ENCODE peak calls at places on chromosomes 12 and 14, in nine cellular contexts. E is fibroblast of pulmonary artery; X is K562; F is CD8-positive, alpha-beta T cell; M is neuronal stem cell; H is IMR-90; V is small intestine; J is breast epithelium; Z is fibroblast of lung. K is an unnamed sample.

GRCh38 chr12:100566887-100567637 is 6.4 kb upstream of the GAS2L3 start:
- DNase-seq in E (no peak), X (no peak), F (no peak), H (peak; percentile 34), M (no peak), V (no peak), J (no peak), Z (peak; percentile 8), K (peak; percentile 74)

GRCh38 chr12:89244536-89244935 is 107.8 kb downstream of the DUSP6 start:
- DNase-seq in V (no peak), Z (peak; percentile 48), M (no peak), H (peak; percentile 64), J (no peak), E (peak; percentile 84), F (no peak), X (no peak), K (no peak)

GRCh38 chr14:105153739-105154475 is 14.7 kb downstream of the JAG2 start:
- DNase-seq in V (no peak), Z (no peak), J (no peak), H (no peak), E (no peak), M (no peak), X (no peak), F (no peak), K (no peak)

GRCh38 chr12:15693233-15693911 is 95.8 kb downstream of the EPS8 start:
- DNase-seq in Z (peak; percentile 60), J (no peak), V (peak; percentile 47), H (peak; percentile 89), X (no peak), E (no peak), M (no peak), F (no peak), K (peak; percentile 61)

GRCh38 chr14:75979071-75979571 is 2.7 kb downstream of the TGFB3 start:
- DNase-seq in J (no peak), Z (peak; percentile 57), E (peak; percentile 59), X (peak; percentile 23), H (peak; percentile 38), V (no peak), F (peak; percentile 28), M (no peak), K (peak; percentile 73)

GRCh38 chr12:113802966-113803828 is 162.9 kb downstream of the RBM19 start:
- DNase-seq in M (no peak), Z (no peak), X (no peak), H (no peak), V (no peak), F (no peak), E (no peak), J (no peak), K (no peak)

GRCh38 chr12:124506145-124506831 is 61.1 kb downstream of the NCOR2 start:
- DNase-seq in Z (no peak), M (no peak), E (peak; percentile 83), X (peak; percentile 34), V (peak; percentile 27), F (no peak), H (no peak), J (no peak), K (peak; percentile 78)

GRCh38 chr12:14261096-14261495 is 104.4 kb upstream of the ATF7IP start:
- DNase-seq in H (no peak), E (no peak), V (no peak), M (no peak), J (no peak), Z (no peak), X (no peak), F (no peak), K (no peak)

GRCh38 chr12:94753071-94753779 is 102.9 kb upstream of the TMCC3 start:
- DNase-seq in V (no peak), X (no peak), H (no peak), Z (peak; percentile 25), M (no peak), E (peak; percentile 23), F (no peak), J (no peak), K (no peak)

GRCh38 chr14:77051101-77051500 is 22.6 kb upstream of the IRF2BPL start:
- DNase-seq in V (peak; percentile 48), M (no peak), Z (no peak), J (no peak), X (no peak), E (no peak), H (no peak), F (no peak), K (no peak)

GRCh38 chr12:91210144-91210543 is 27.5 kb upstream of the DCN start:
- DNase-seq in J (no peak), H (no peak), E (no peak), V (no peak), X (no peak), F (no peak), Z (no peak), M (no peak), K (no peak)

GRCh38 chr12:110600254-110600653 is 13.7 kb upstream of the TCTN1 start:
- DNase-seq in F (no peak), Z (peak; percentile 85), X (no peak), M (no peak), V (peak; percentile 50), E (peak; percentile 85), H (peak; percentile 72), J (no peak), K (peak; percentile 23)

GRCh38 chr12:76708291-76708690 is 55.6 kb upstream of the ZDHHC17 start:
- DNase-seq in M (no peak), H (no peak), J (no peak), X (no peak), E (no peak), Z (no peak), F (no peak), V (no peak), K (no peak)

GRCh38 chr12:4833053-4833452 is 76.7 kb upstream of the KCNA1 start:
- DNase-seq in Z (no peak), H (no peak), E (no peak), J (no peak), V (no peak), F (no peak), X (no peak), M (no peak), K (no peak)

GRCh38 chr12:46524778-46525177 is 152.2 kb upstream of the SLC38A2 start:
- DNase-seq in F (no peak), M (no peak), E (peak; percentile 98), H (peak; percentile 92), V (peak; percentile 3), J (no peak), X (no peak), Z (peak; percentile 95), K (peak; percentile 96)

GRCh38 chr14:91931478-91932088 is 15.9 kb downstream of the FBLN5 start:
- DNase-seq in Z (no peak), H (no peak), F (no peak), M (no peak), X (no peak), V (no peak), E (no peak), J (no peak), K (no peak)

GRCh38 chr14:53792909-53793308 is 163.7 kb downstream of the BMP4 start:
- DNase-seq in V (no peak), X (no peak), Z (no peak), M (no peak), F (no peak), H (no peak), J (no peak), E (no peak), K (no peak)

GRCh38 chr12:108865169-108865568 is 7.8 kb upstream of the SSH1 start:
- DNase-seq in Z (no peak), X (no peak), J (no peak), H (no peak), E (no peak), M (no peak), V (no peak), F (no peak), K (no peak)

GRCh38 chr12:14849664-14850063 is 6.3 kb upstream of the ART4 start:
- DNase-seq in M (no peak), X (no peak), H (peak; percentile 36), J (no peak), F (no peak), E (peak; percentile 61), V (no peak), Z (peak; percentile 30), K (peak; percentile 62)

GRCh38 chr12:6346235-6346832 is 4.5 kb upstream of the TNFRSF1A start:
- DNase-seq in V (peak; percentile 39), J (no peak), H (no peak), F (no peak), M (no peak), X (no peak), E (no peak), Z (no peak), K (no peak)

GRCh38 chr12:26298785-26299621 is 103.6 kb downstream of the SSPN start:
- DNase-seq in F (no peak), X (peak; percentile 21), H (peak; percentile 83), V (peak; percentile 72), J (no peak), Z (peak; percentile 74), E (peak; percentile 69), M (no peak), K (peak; percentile 68)
- H3K4me3 ChIP-seq in F (no peak overlapping the region), X (no peak overlapping the region), H (peak overlapping the region; percentile 56), V (no peak overlapping the region), J (peak overlapping the region; percentile 17), Z (peak overlapping the region; percentile 11), E (peak overlapping the region; percentile 32), M (no peak overlapping the region), K (peak overlapping the region; percentile 47)

DNA sequence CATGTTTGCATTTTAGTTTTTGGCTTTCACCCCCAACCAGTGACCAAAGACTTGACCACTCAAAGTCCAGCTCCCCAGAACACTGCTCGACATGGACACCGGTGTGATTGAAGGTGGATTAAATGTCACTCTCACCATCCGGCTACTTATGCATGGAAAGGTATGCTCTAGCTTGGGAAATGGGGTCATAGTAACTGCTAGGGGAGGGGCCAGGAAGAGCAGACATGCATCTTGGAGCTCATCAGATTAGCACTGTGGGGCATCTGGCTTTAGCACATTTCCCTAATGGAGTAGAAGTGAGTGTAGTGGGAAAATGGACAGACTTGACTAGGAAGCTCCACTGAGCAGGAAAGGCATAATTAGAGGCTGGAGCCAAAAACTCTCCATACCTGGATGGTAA is 2.8 kb downstream of the PCBP2 start:
- DNase-seq in F (no peak), Z (no peak), J (no peak), V (no peak), H (no peak), E (no peak), X (no peak), M (no peak), K (no peak)
- H3K4me3 ChIP-seq in F (no peak overlapping the region), Z (peak overlapping the region; percentile 8), J (no peak overlapping the region), V (no peak overlapping the region), H (no peak overlapping the region), E (peak overlapping the region; percentile 99), X (no peak overlapping the region), M (no peak overlapping the region), K (peak overlapping the region; percentile 87)

DNA sequence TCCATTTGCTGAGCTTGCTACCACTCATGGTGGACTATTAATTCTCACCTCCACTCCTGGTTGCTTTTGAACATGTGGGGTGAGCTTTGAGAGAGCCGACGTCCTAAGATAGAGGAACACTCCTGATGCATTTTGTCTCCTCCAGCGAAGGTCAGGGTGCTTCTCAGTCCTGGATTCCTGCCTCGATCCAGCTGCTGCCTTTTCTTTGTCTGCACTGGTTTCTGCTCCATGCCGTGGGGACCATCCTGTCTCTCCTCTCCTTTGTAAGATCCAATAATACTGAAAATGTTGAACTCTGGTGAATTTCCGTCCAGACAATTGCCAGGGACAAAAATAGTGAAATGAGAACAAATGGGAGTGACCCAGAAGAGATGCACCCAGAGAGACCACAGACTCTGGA is 171.1 kb downstream of the PPM1H start:
- DNase-seq in E (no peak), M (no peak), Z (no peak), H (no peak), J (no peak), V (no peak), F (no peak), X (no peak), K (no peak)
- H3K4me3 ChIP-seq in E (no peak overlapping the region), M (no peak overlapping the region), Z (no peak overlapping the region), H (no peak overlapping the region), J (no peak overlapping the region), V (no peak overlapping the region), F (no peak overlapping the region), X (no peak overlapping the region), K (no peak overlapping the region)

GRCh38 chr14:74846968-74847549 is 28.9 kb downstream of the PROX2 start:
- DNase-seq in J (no peak), X (no peak), V (no peak), E (peak; percentile 42), F (no peak), M (no peak), Z (peak; percentile 52), H (peak; percentile 80), K (peak; percentile 60)
- H3K4me3 ChIP-seq in J (no peak overlapping the region), X (no peak overlapping the region), V (no peak overlapping the region), E (no peak overlapping the region), F (no peak overlapping the region), M (no peak overlapping the region), Z (no peak overlapping the region), H (no peak overlapping the region), K (no peak overlapping the region)

K was measured in foreskin fibroblast.